ENCODE peak calls at places on chromosomes 5 and 9, in nine cellular contexts. R is C1 segment of cervical spinal cord; M is lung; A is Peyer's patch; X is PC-3; P is activated T-helper 1 cell treated with anti-CD3 and anti-CD28 coated beads, Interleukin-2, amount 50 U/mL, for 16 hours; Z is CD8-positive, alpha-beta T cell; W is stimulated activated CD4-positive, alpha-beta T cell treated with anti-CD3 and anti-CD28 coated beads, Interleukin-1b, Interleukin-23, amount 100 ng/mL, for 4 hours; L is left ventricle myocardium inferior. C is an unnamed sample.

GRCh38 chr5:170069512-170069911 is 36.2 kb upstream of the FOXI1 start:
- DNase-seq in R (no peak), M (no peak), A (no peak), X (no peak), P (no peak), Z (no peak), W (no peak), L (no peak), C (no peak)

GRCh38 chr9:38125889-38126288 is 56.9 kb upstream of the SHB start:
- DNase-seq in R (no peak), M (no peak), A (no peak), X (peak; percentile 75), P (no peak), Z (no peak), W (no peak), L (no peak), C (no peak)

GRCh38 chr5:124698774-124699173 is 47.7 kb downstream of the ZNF608 start:
- DNase-seq in R (no peak), M (no peak), A (no peak), X (no peak), P (no peak), Z (no peak), W (no peak), L (no peak), C (no peak)

GRCh38 chr9:129550199-129550839 is 70.6 kb downstream of the C9orf50 start:
- DNase-seq in R (no peak), M (peak; percentile 69), A (peak; percentile 20), X (peak; percentile 42), P (no peak), Z (no peak), W (no peak), L (peak; percentile 86), C (peak; percentile 23)

GRCh38 chr9:86946712-86947145 is 577 bp downstream of the GAS1 start:
- DNase-seq in R (no peak), M (peak; percentile 36), A (peak; percentile 25), X (no peak), P (peak; percentile 11), Z (peak; percentile 21), W (no peak), L (peak; percentile 49), C (peak; percentile 44)

GRCh38 chr9:83167126-83167525 is 104.2 kb upstream of the RASEF start:
- DNase-seq in R (no peak), M (no peak), A (no peak), X (peak; percentile 16), P (no peak), Z (no peak), W (no peak), L (no peak), C (no peak)

GRCh38 chr5:32586251-32586642 is 890 bp downstream of the SUB1 start:
- DNase-seq in R (no peak), M (no peak), A (no peak), X (no peak), P (no peak), Z (no peak), W (no peak), L (no peak), C (peak; percentile 45)

GRCh38 chr9:128733256-128733655 is 9.3 kb upstream of the ZDHHC12 start:
- DNase-seq in R (no peak), M (peak; percentile 74), A (peak; percentile 36), X (peak; percentile 35), P (no peak), Z (no peak), W (no peak), L (peak; percentile 60), C (no peak)

GRCh38 chr9:18516514-18516913 is 42.6 kb downstream of the ADAMTSL1 start:
- DNase-seq in R (no peak), M (no peak), A (no peak), X (no peak), P (no peak), Z (no peak), W (no peak), L (no peak), C (no peak)

GRCh38 chr9:96514108-96514824 is 64.3 kb downstream of the HABP4 start:
- DNase-seq in R (no peak), M (no peak), A (no peak), X (no peak), P (no peak), Z (no peak), W (no peak), L (no peak), C (no peak)

GRCh38 chr9:124480621-124480981 is 26.6 kb downstream of the NR5A1 start:
- DNase-seq in R (no peak), M (no peak), A (no peak), X (peak; percentile 22), P (no peak), Z (no peak), W (no peak), L (no peak), C (peak; percentile 85)

GRCh38 chr9:136058152-136058483 is 37.0 kb downstream of the NACC2 start:
- DNase-seq in R (no peak), M (no peak), A (no peak), X (no peak), P (no peak), Z (no peak), W (no peak), L (no peak), C (peak; percentile 11)

GRCh38 chr5:63053019-63053638 is 474.5 kb downstream of the LRRC70 start:
- DNase-seq in R (no peak), M (peak; percentile 34), A (no peak), X (no peak), P (no peak), Z (no peak), W (no peak), L (peak; percentile 34), C (no peak)

GRCh38 chr9:91834740-91835139 is 115.3 kb downstream of the ROR2 start:
- DNase-seq in R (no peak), M (no peak), A (no peak), X (no peak), P (no peak), Z (no peak), W (no peak), L (no peak), C (no peak)

GRCh38 chr9:121354141-121354540 is 15.9 kb downstream of the STOM start:
- DNase-seq in R (no peak), M (no peak), A (no peak), X (no peak), P (no peak), Z (no peak), W (no peak), L (no peak), C (no peak)

GRCh38 chr9:20012232-20012631 is 223.4 kb upstream of the SLC24A2 start:
- DNase-seq in R (no peak), M (no peak), A (no peak), X (no peak), P (no peak), Z (no peak), W (no peak), L (no peak), C (no peak)

GRCh38 chr5:81971086-81971693 is 633 bp upstream of the ATG10 start:
- DNase-seq in R (peak; percentile 3), M (no peak), A (no peak), X (no peak), P (no peak), Z (no peak), W (no peak), L (no peak), C (peak; percentile 66)

GRCh38 chr5:135645336-135645735 is 66.5 kb upstream of the CXCL14 start:
- DNase-seq in R (no peak), M (no peak), A (no peak), X (no peak), P (no peak), Z (no peak), W (no peak), L (no peak), C (no peak)

GRCh38 chr9:126650830-126651341 is 37.2 kb downstream of the LMX1B start:
- DNase-seq in R (no peak), M (no peak), A (no peak), X (no peak), P (no peak), Z (no peak), W (no peak), L (no peak), C (no peak)

GRCh38 chr5:122500245-122501086 is 188.4 kb downstream of the SNCAIP start:
- DNase-seq in R (no peak), M (no peak), A (no peak), X (peak; percentile 54), P (no peak), Z (no peak), W (no peak), L (no peak), C (peak; percentile 32)

GRCh38 chr5:171336486-171337206 is 27.6 kb downstream of the TLX3 start:
- DNase-seq in R (no peak), M (no peak), A (no peak), X (peak; percentile 74), P (no peak), Z (no peak), W (no peak), L (no peak), C (no peak)

GRCh38 chr9:85900504-85901201 is 40.3 kb upstream of the NAA35 start:
- DNase-seq in R (no peak), M (no peak), A (no peak), X (peak; percentile 37), P (no peak), Z (no peak), W (no peak), L (no peak), C (peak; percentile 39)

GRCh38 chr5:139256820-139257219 is 36.7 kb upstream of the MATR3 start:
- DNase-seq in R (no peak), M (no peak), A (no peak), X (no peak), P (no peak), Z (no peak), W (no peak), L (no peak), C (no peak)

GRCh38 chr5:173010021-173010420 is 26.4 kb downstream of the ATP6V0E1 start:
- DNase-seq in R (no peak), M (no peak), A (no peak), X (no peak), P (no peak), Z (no peak), W (no peak), L (no peak), C (no peak)